ENCODE peak calls at places on chromosomes 12 and 14, in five cellular contexts. One of them, this sample, is unnamed.
A peak's percentile ranks its signal among the peaks of the same experiment; 100 is the strongest.

GRCh38 chr12:105911966-105912365 is 226.8 kb downstream of the NUAK1 start:
- DNase-seq in tibial nerve: no peak
- DNase-seq in stomach: no peak
- DNase-seq in transverse colon: no peak
- DNase-seq in ovary: no peak
- DNase-seq in this sample: no peak

GRCh38 chr14:74064883-74065282 is 19.4 kb downstream of the ALDH6A1 start:
- DNase-seq in tibial nerve: no peak
- DNase-seq in transverse colon: no peak
- DNase-seq in stomach: no peak
- DNase-seq in ovary: no peak
- DNase-seq in this sample: no peak

GRCh38 chr12:48969847-48970701 is 1.5 kb downstream of the WNT10B start:
- DNase-seq in stomach: no peak
- DNase-seq in ovary: no peak
- DNase-seq in transverse colon: no peak
- DNase-seq in tibial nerve: no peak
- DNase-seq in this sample: no peak

GRCh38 chr12:46941981-46942380 is 116.2 kb upstream of the SLC38A4 start:
- DNase-seq in ovary: no peak
- DNase-seq in transverse colon: no peak
- DNase-seq in tibial nerve: no peak
- DNase-seq in stomach: no peak
- DNase-seq in this sample: no peak

GRCh38 chr12:95116773-95117172 is 43.4 kb upstream of the NR2C1 start:
- DNase-seq in stomach: no peak
- DNase-seq in ovary: no peak
- DNase-seq in tibial nerve: no peak
- DNase-seq in transverse colon: no peak
- DNase-seq in this sample: no peak

GRCh38 chr14:50501642-50502041 is 30.7 kb downstream of the MAP4K5 start:
- DNase-seq in stomach: no peak
- DNase-seq in transverse colon: no peak
- DNase-seq in tibial nerve: no peak
- DNase-seq in ovary: no peak
- DNase-seq in this sample: no peak

GRCh38 chr14:52833891-52834290 is 42.5 kb upstream of the GNPNAT1 start:
- DNase-seq in stomach: no peak
- DNase-seq in transverse colon: no peak
- DNase-seq in ovary: no peak
- DNase-seq in tibial nerve: no peak
- DNase-seq in this sample: no peak

GRCh38 chr14:96797943-96798349 is 764 bp downstream of the VRK1 start:
- DNase-seq in ovary: peak; percentile 32
- DNase-seq in stomach: no peak
- DNase-seq in transverse colon: no peak
- DNase-seq in tibial nerve: no peak
- DNase-seq in this sample: no peak

GRCh38 chr12:32000373-32001005 is 41.3 kb downstream of the RESF1 start:
- DNase-seq in tibial nerve: no peak
- DNase-seq in ovary: no peak
- DNase-seq in transverse colon: no peak
- DNase-seq in stomach: no peak
- DNase-seq in this sample: no peak

GRCh38 chr12:40921563-40922163 is 229.4 kb downstream of the CNTN1 start:
- DNase-seq in ovary: no peak
- DNase-seq in tibial nerve: no peak
- DNase-seq in stomach: no peak
- DNase-seq in transverse colon: no peak
- DNase-seq in this sample: no peak

GRCh38 chr12:31578632-31579031 is 12.3 kb downstream of the DENND5B start:
- DNase-seq in tibial nerve: no peak
- DNase-seq in ovary: no peak
- DNase-seq in stomach: no peak
- DNase-seq in transverse colon: no peak
- DNase-seq in this sample: no peak

GRCh38 chr12:82314406-82314892 is 43.7 kb downstream of the CCDC59 start:
- DNase-seq in stomach: peak; percentile 68
- DNase-seq in tibial nerve: no peak
- DNase-seq in ovary: no peak
- DNase-seq in transverse colon: peak; percentile 53
- DNase-seq in this sample: no peak

GRCh38 chr12:18502422-18502821 is 235.4 kb downstream of the PLCZ1 start:
- DNase-seq in tibial nerve: no peak
- DNase-seq in stomach: no peak
- DNase-seq in ovary: no peak
- DNase-seq in transverse colon: no peak
- DNase-seq in this sample: no peak

GRCh38 chr12:104057771-104058197 is 6.5 kb upstream of the HCFC2 start:
- DNase-seq in transverse colon: no peak
- DNase-seq in ovary: no peak
- DNase-seq in tibial nerve: no peak
- DNase-seq in stomach: no peak
- DNase-seq in this sample: no peak

GRCh38 chr12:116517431-116518045 is 41.6 kb upstream of the MAP1LC3B2 start:
- DNase-seq in ovary: no peak
- DNase-seq in tibial nerve: no peak
- DNase-seq in stomach: no peak
- DNase-seq in transverse colon: no peak
- DNase-seq in this sample: no peak

GRCh38 chr14:69887740-69888657 is 8.8 kb downstream of the SMOC1 start:
- DNase-seq in transverse colon: no peak
- DNase-seq in stomach: no peak
- DNase-seq in tibial nerve: no peak
- DNase-seq in ovary: no peak
- DNase-seq in this sample: no peak

GRCh38 chr14:79293482-79293881 is 917.8 kb downstream of the DIO2 start:
- DNase-seq in transverse colon: no peak
- DNase-seq in stomach: no peak
- DNase-seq in tibial nerve: no peak
- DNase-seq in ovary: no peak
- DNase-seq in this sample: no peak

DNA sequence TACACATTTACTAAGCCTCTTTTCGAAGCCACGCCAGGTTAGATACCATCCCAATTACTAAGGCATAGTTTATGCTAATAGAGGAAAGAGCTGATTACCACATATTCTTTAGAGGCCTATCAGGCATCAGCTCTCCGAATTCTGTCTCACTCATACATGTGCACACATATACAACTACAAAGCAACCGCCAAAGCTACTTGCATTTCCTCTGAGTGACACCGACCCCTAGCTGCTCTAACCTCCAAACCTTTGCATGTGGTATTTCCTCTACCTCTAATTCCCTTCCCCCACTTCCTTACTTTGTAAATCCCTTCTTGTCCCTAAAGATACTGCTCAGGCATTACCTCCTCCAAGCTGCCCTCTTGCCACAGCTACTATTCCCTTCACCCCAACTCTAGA is 107.2 kb downstream of the DUSP6 start:
- DNase-seq in transverse colon: no peak
- DNase-seq in ovary: no peak
- DNase-seq in stomach: no peak
- DNase-seq in tibial nerve: no peak
- DNase-seq in this sample: no peak
- TF ChIP-seq EP300 in transverse colon: no peak
- TF ChIP-seq EP300 in ovary: no peak
- TF ChIP-seq EP300 in stomach: no peak
- TF ChIP-seq EP300 in tibial nerve: no peak
- TF ChIP-seq EP300 in this sample: no peak

DNA sequence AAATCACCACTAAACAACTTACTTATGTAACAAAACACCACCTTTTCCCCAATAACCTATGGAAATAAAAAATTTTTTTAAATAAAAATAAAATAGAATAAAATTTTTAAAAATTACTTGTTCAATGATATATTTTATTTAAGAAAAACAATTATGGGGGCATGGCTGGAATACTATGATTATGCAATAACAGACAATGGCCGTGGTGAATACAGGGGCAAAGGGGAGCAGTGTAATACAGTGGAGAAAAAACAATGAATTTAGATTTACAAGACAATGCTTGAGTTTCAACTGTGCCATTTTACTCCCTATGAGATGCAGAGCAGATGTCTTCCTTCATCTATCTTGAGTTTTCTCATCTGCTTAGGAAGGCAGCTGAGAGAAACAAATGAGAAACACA is 72.9 kb downstream of the BLTP3B start:
- DNase-seq in transverse colon: no peak
- DNase-seq in tibial nerve: no peak
- DNase-seq in ovary: no peak
- DNase-seq in stomach: no peak
- DNase-seq in this sample: no peak
- H3K4me1 ChIP-seq in transverse colon: no peaks in the 10 kb centered on the region
- H3K4me1 ChIP-seq in tibial nerve: no peaks in the 10 kb centered on the region
- H3K4me1 ChIP-seq in ovary: peaks cover 2% of the 10 kb centered on the region
- H3K4me1 ChIP-seq in stomach: no peaks in the 10 kb centered on the region
- H3K4me1 ChIP-seq in this sample: no peaks in the 10 kb centered on the region

DNA sequence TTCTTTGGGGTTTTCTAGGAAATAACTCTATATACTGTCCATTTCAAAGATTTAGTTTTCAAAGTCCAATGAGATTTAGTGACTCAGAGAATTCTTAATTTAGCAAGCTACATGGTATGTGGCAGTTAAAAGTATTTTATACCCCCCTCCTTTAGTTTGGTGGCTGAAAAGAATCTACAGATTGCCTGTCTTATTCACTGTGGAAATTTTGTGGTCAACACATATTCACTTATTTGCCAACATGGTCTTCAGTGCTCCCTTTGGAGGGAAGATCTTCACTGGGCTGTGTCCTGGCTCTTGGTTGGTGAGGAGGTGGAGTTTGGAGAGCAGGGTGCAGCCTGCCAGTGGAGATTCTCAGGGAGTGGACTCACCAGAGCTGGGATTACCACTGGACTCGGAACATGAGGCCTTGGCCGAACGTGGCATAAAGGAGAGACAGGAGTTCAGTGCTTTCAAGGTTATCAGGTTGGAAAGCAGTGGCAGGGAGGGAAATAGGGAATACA is 39.8 kb downstream of the SAMD4A start:
- DNase-seq in tibial nerve: no peak
- DNase-seq in stomach: no peak
- DNase-seq in transverse colon: no peak
- DNase-seq in ovary: no peak
- DNase-seq in this sample: no peak
- H3K27ac ChIP-seq in tibial nerve: peak overlapping the region; percentile 8
- H3K27ac ChIP-seq in stomach: no peak overlapping the region
- H3K27ac ChIP-seq in transverse colon: peak overlapping the region; percentile 8
- H3K27ac ChIP-seq in ovary: no peak overlapping the region
- H3K27ac ChIP-seq in this sample: peak overlapping the region; percentile 74

DNA sequence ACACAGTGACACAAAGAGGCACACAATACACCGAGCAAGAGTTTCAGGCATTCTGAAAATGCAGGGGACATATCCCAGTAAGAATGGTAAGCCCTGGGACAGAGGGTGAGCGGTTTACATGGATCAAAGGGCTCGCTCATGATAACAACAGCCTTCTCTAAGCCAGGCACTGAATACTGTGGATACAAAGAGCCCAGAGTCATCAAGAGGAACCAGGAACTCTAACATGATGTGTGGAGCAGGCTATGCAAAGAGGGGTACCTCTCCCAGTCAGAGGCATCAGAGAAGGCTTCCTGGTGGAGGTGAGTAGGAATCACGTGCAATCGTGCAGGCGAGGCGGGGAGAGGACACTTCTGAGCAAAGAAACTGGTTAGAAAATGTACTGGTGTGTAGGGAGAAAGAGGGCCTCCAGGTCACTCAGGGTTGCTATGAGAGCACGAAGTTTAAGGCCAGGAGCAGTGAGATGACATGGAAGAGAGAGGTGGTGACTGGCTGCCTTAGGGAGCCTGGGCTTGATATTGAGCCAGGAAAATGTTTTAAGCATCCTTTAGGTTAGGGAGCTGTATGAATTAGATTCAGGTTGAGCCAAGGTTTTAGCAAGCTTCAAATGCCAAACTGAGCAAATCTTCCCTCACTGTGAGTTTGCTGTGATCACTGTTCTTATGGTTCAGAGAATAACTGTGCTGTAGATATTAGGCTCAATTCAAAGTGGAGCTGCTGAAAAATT is 77.0 kb upstream of the EEA1 start:
- DNase-seq in transverse colon: no peak
- DNase-seq in ovary: no peak
- DNase-seq in stomach: no peak
- DNase-seq in tibial nerve: no peak
- DNase-seq in this sample: no peak
- TF ChIP-seq EP300 in transverse colon: no peak
- TF ChIP-seq EP300 in ovary: no peak
- TF ChIP-seq EP300 in stomach: no peak
- TF ChIP-seq EP300 in tibial nerve: no peak
- TF ChIP-seq EP300 in this sample: no peak

GRCh38 chr14:23572841-23573240 is 5.2 kb upstream of the AP1G2 start:
- DNase-seq in stomach: no peak
- DNase-seq in tibial nerve: peak; percentile 38
- DNase-seq in ovary: no peak
- DNase-seq in transverse colon: no peak
- DNase-seq in this sample: no peak

GRCh38 chr14:23572524-23572828 is 4.9 kb upstream of the AP1G2 start:
- DNase-seq in ovary: no peak
- DNase-seq in tibial nerve: no peak
- DNase-seq in transverse colon: no peak
- DNase-seq in stomach: no peak
- DNase-seq in this sample: no peak

GRCh38 chr14:23573384-23573783 is 5.2 kb downstream of the JPH4 start:
- DNase-seq in tibial nerve: no peak
- DNase-seq in transverse colon: no peak
- DNase-seq in stomach: peak; percentile 27
- DNase-seq in ovary: no peak
- DNase-seq in this sample: no peak

GRCh38 chr14:23570806-23571483 is 3.4 kb upstream of the AP1G2 start:
- DNase-seq in tibial nerve: no peak
- DNase-seq in stomach: no peak
- DNase-seq in transverse colon: no peak
- DNase-seq in ovary: no peak
- DNase-seq in this sample: no peak

GRCh38 chr14:23571701-23572523 is 4.3 kb upstream of the AP1G2 start:
- DNase-seq in transverse colon: no peak
- DNase-seq in stomach: no peak
- DNase-seq in tibial nerve: no peak
- DNase-seq in ovary: no peak
- DNase-seq in this sample: no peak
- H3K4me1 ChIP-seq in transverse colon: peaks cover 16% of the 10 kb centered on the region
- H3K4me1 ChIP-seq in stomach: peaks cover 27% of the 10 kb centered on the region
- H3K4me1 ChIP-seq in tibial nerve: peaks cover 23% of the 10 kb centered on the region
- H3K4me1 ChIP-seq in ovary: peaks cover 1% of the 10 kb centered on the region
- H3K4me1 ChIP-seq in this sample: peaks cover 24% of the 10 kb centered on the region

DNA sequence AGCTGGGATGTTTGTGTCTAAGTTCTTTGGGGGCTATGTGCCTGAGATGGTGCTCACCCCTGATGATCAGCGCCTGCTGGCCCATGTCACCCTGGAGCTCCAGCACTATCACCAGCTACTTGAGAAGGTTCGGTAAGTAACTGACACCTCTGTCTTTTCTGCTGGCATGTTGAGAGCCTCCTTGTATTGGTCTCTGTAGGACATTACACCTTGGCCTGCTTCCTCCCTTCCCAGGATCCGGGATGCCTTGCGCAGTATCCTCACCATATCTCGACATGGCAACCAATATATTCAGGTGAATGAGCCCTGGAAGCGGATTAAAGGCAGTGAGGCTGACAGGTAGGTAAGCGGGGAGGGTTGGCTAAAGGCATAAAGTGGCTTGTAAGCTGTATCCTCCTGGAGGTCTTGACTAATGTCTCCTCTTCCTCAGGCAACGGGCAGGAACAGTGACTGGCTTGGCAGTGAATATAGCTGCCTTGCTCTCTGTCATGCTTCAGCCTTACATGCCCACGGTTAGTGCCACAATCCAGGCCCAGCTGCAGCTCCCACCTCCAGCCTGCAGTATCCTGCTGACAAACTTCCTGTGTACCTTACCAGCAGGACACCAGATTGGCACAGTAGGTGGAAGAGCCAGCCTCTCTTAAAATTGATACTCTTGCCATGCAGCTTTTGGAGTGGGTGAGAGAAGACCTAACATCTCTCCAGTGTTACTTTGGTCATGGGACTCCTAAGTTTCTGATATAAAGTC is 5.4 kb downstream of the DDIT3 start:
- DNase-seq in ovary: no peak
- DNase-seq in stomach: no peak
- DNase-seq in tibial nerve: no peak
- DNase-seq in transverse colon: no peak
- DNase-seq in this sample: no peak
- H3K27ac ChIP-seq in ovary: no peak overlapping the region
- H3K27ac ChIP-seq in stomach: no peak overlapping the region
- H3K27ac ChIP-seq in tibial nerve: no peak overlapping the region
- H3K27ac ChIP-seq in transverse colon: no peak overlapping the region
- H3K27ac ChIP-seq in this sample: no peak overlapping the region